ENCODE peak calls at places on chromosome 15, in nine cellular contexts. K is fibroblast of lung, P is endothelial cell of umbilical vein, W is lower lobe of right lung, A is OCI-LY7, F is transverse colon, G is GM12878, L is HCT116, J is body of pancreas. E is an unnamed sample. For H3K9me3, the result is how much of the 10 kb centered on the place peaks cover.

GRCh38 chr15:77457619-77458265 is 37.1 kb downstream of the HMG20A start:
- DNase-seq in K (peak), P (peak), W (no peak), A (peak), F (no peak), G (no peak), L (no peak), J (no peak), E (no peak)

GRCh38 chr15:98174286-98174685 is 213.8 kb downstream of the ARRDC4 start:
- DNase-seq in K (no peak), P (no peak), W (no peak), A (no peak), F (peak), G (no peak), L (no peak), J (no peak), E (no peak)

GRCh38 chr15:99507016-99507731 is 58.6 kb upstream of the MEF2A start:
- DNase-seq in K (peak), P (peak), W (no peak), A (peak), F (no peak), G (no peak), L (no peak), J (peak), E (no peak)

GRCh38 chr15:70195808-70196304 is 98.1 kb upstream of the TLE3 start:
- DNase-seq in K (peak), P (no peak), W (peak), A (no peak), F (peak), G (no peak), L (no peak), J (peak), E (no peak)

GRCh38 chr15:46855388-46855787 is 861.9 kb upstream of the SEMA6D start:
- DNase-seq in K (no peak), P (no peak), W (no peak), A (no peak), F (no peak), G (no peak), L (no peak), J (no peak), E (no peak)

GRCh38 chr15:85840079-85840801 is 45.5 kb upstream of the KLHL25 start:
- DNase-seq in K (peak), P (peak), W (peak), A (peak), F (peak), G (peak), L (peak), J (peak), E (peak)

GRCh38 chr15:78007965-78008886 is 69.3 kb downstream of the TBC1D2B start:
- DNase-seq in K (peak), P (no peak), W (peak), A (no peak), F (peak), G (no peak), L (no peak), J (peak), E (no peak)

GRCh38 chr15:84638103-84638502 is 16.0 kb downstream of the WDR73 start:
- DNase-seq in K (no peak), P (no peak), W (no peak), A (peak), F (no peak), G (no peak), L (no peak), J (peak), E (no peak)

GRCh38 chr15:62068787-62069170 is 2.0 kb downstream of the C2CD4A start:
- DNase-seq in K (no peak), P (no peak), W (no peak), A (no peak), F (no peak), G (no peak), L (no peak), J (no peak), E (no peak)

GRCh38 chr15:52080031-52080430 is 32.5 kb downstream of the BCL2L10 start:
- DNase-seq in K (no peak), P (no peak), W (no peak), A (no peak), F (no peak), G (no peak), L (no peak), J (no peak), E (no peak)

GRCh38 chr15:57684491-57685184 is 21.9 kb upstream of the POLR2M start:
- DNase-seq in K (no peak), P (no peak), W (no peak), A (no peak), F (no peak), G (no peak), L (no peak), J (peak), E (no peak)

GRCh38 chr15:82933576-82933975 is 18.9 kb downstream of the HOMER2 start:
- DNase-seq in K (no peak), P (no peak), W (no peak), A (no peak), F (no peak), G (no peak), L (no peak), J (no peak), E (no peak)

GRCh38 chr15:57100136-57100539 is 181.7 kb downstream of the TCF12 start:
- DNase-seq in K (no peak), P (no peak), W (no peak), A (peak), F (no peak), G (no peak), L (no peak), J (no peak), E (no peak)

GRCh38 chr15:91376016-91376415 is 276.0 kb downstream of the SV2B start:
- DNase-seq in K (no peak), P (no peak), W (no peak), A (no peak), F (no peak), G (no peak), L (no peak), J (no peak), E (no peak)

GRCh38 chr15:82045179-82045891 is 483 bp downstream of the MEX3B start:
- DNase-seq in K (peak), P (peak), W (peak), A (peak), F (peak), G (no peak), L (no peak), J (peak), E (no peak)

GRCh38 chr15:28907338-28907961 is 21.7 kb downstream of the APBA2 start:
- DNase-seq in K (no peak), P (no peak), W (peak), A (no peak), F (no peak), G (no peak), L (no peak), J (no peak), E (no peak)

GRCh38 chr15:68418611-68419161 is 13.3 kb downstream of the ITGA11 start:
- DNase-seq in K (peak), P (peak), W (no peak), A (no peak), F (peak), G (no peak), L (no peak), J (no peak), E (no peak)

GRCh38 chr15:101521563-101521962 is 32.1 kb upstream of the PCSK6 start:
- DNase-seq in K (no peak), P (no peak), W (no peak), A (no peak), F (no peak), G (no peak), L (no peak), J (no peak), E (no peak)

GRCh38 chr15:74007820-74008371 is 13.4 kb downstream of the PML start:
- DNase-seq in K (no peak), P (no peak), W (no peak), A (peak), F (no peak), G (no peak), L (no peak), J (no peak), E (peak)

GRCh38 chr15:45088801-45089711 is 24.9 kb downstream of the DUOX2 start:
- DNase-seq in K (no peak), P (no peak), W (no peak), A (no peak), F (no peak), G (no peak), L (no peak), J (no peak), E (no peak)

GRCh38 chr15:99305761-99306505 is 54.7 kb downstream of the LRRC28 start:
- DNase-seq in K (peak), P (peak), W (peak), A (no peak), F (peak), G (no peak), L (no peak), J (peak), E (no peak)

GRCh38 chr15:31523655-31524049 is 197.0 kb downstream of the KLF13 start:
- DNase-seq in K (no peak), P (no peak), W (no peak), A (no peak), F (no peak), G (no peak), L (no peak), J (no peak), E (no peak)

GRCh38 chr15:66840615-66841014 is 138.6 kb downstream of the SMAD6 start:
- DNase-seq in K (no peak), P (no peak), W (peak), A (no peak), F (no peak), G (no peak), L (no peak), J (no peak), E (no peak)
- H3K27ac ChIP-seq in K (peak), P (no peak), W (peak), A (no peak), F (peak), G (no peak), L (no peak), J (no peak), E (no peak)

DNA sequence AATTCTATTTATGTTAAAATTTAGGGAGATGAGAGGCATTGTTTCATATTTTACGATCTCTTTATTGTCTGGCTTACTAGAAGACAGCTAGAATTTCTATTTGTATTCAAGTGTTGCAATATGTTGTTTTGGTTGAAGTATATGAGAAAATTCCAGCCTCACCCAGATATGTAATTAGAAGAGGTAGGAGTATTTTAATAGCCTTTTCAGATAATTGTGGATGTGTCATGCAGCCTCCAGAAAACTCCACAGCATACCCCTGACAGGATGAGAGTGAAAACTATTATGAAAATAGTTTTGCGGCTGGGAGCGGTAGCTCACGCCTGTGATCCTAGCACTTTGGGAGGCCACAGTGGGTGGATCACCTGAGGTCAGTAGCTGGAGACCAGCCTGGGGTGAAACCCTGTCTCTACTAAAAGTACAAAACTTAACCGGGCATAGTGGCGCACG is 21.5 kb upstream of the USP3 start:
- DNase-seq in K (no peak), P (no peak), W (no peak), A (no peak), F (no peak), G (no peak), L (no peak), J (no peak), E (no peak)
- TF ChIP-seq CTCF in K (no peak), P (no peak), W (no peak), A (no peak), F (no peak), G (no peak), L (no peak), J (no peak), E (no peak)

GRCh38 chr15:26294062-26294689 is 431.0 kb upstream of the ATP10A start:
- DNase-seq in K (no peak), P (no peak), W (no peak), A (no peak), F (no peak), G (no peak), L (no peak), J (no peak), E (no peak)

GRCh38 chr15:26298666-26299065 is 435.5 kb upstream of the ATP10A start:
- DNase-seq in K (no peak), P (no peak), W (no peak), A (no peak), F (no peak), G (no peak), L (no peak), J (no peak), E (no peak)

GRCh38 chr15:26298010-26298661 is 435.0 kb upstream of the ATP10A start:
- DNase-seq in K (no peak), P (no peak), W (no peak), A (no peak), F (no peak), G (no peak), L (no peak), J (no peak), E (no peak)

DNA sequence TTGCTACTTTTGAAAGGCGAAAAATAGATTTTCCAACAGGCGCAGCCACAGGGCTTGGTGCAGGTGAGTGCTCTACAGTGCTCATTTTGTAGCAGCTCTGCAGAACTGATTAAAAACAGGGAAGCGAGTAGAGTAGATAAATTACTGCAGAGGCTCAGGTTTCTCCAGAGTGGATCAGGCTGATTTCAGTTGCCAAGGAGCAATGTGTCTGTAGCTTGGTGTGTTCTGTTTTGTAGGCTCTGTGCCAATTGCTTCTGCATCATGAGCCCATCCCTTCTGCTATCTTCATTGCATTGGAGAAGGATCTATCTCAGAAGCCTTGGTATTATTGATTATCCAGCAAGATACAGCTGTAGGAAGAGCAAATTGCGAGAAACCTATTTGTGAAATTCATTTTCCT is 432.2 kb upstream of the ATP10A start:
- DNase-seq in K (no peak), P (no peak), W (no peak), A (no peak), F (no peak), G (no peak), L (no peak), J (no peak), E (no peak)
- H3K9me3 ChIP-seq in K (under half), P (under half), W (under half), A (under half), F (under half), G (under half), L (under half), J (under half), E (under half)

DNA sequence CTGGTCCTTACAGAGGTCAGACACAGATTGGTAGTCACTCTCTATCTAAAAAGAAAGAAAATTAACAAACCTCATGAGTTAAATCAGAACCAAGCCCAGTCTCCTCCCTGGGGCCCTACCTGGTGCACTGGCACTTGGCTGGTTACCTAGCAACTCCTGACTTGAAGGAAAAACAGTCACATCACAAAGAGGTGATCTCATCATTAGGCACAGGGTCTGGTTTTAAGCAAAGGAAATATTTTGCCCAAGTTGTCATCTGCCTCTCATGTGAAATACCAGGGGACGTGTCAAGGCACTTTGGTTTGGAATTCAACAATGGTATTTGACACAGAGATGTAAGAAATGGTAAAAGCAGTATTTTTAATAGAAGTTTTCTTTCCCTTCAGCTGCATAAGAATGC is 47.7 kb upstream of the FMN1 start:
- DNase-seq in K (no peak), P (no peak), W (no peak), A (no peak), F (no peak), G (no peak), L (no peak), J (no peak), E (no peak)
- H3K27ac ChIP-seq in K (no peak), P (no peak), W (no peak), A (no peak), F (no peak), G (no peak), L (no peak), J (no peak), E (no peak)

GRCh38 chr15:29914441-29915053 is 92.3 kb upstream of the TJP1 start:
- DNase-seq in K (no peak), P (no peak), W (no peak), A (no peak), F (no peak), G (no peak), L (no peak), J (peak), E (no peak)

GRCh38 chr15:29913528-29914135 is 91.4 kb upstream of the TJP1 start:
- DNase-seq in K (peak), P (no peak), W (no peak), A (no peak), F (no peak), G (no peak), L (no peak), J (no peak), E (no peak)

GRCh38 chr15:29910068-29910467 is 87.8 kb upstream of the TJP1 start:
- DNase-seq in K (no peak), P (no peak), W (no peak), A (no peak), F (peak), G (no peak), L (no peak), J (no peak), E (no peak)

GRCh38 chr15:29911705-29912104 is 89.4 kb upstream of the TJP1 start:
- DNase-seq in K (no peak), P (no peak), W (no peak), A (no peak), F (no peak), G (no peak), L (no peak), J (no peak), E (no peak)
- TF ChIP-seq CTCF in K (no peak), P (no peak), W (no peak), A (no peak), F (no peak), G (no peak), L (no peak), J (no peak), E (no peak)

E was measured in CD4-positive, alpha-beta T cell.